ENCODE peak calls at places on chromosomes 4 and X, in eight cellular contexts. P is left ventricle myocardium inferior, C is heart right ventricle, N is osteocyte, V is right cardiac atrium, Q is T-helper 1 cell, T is immature natural killer cell, O is astrocyte of the cerebellum. H is an unnamed sample.

GRCh38 chrX:2397648-2398340 is 103.0 kb downstream of the DHRSX start:
- DNase-seq in O (no peak), V (no peak), Q (no peak), P (no peak), C (no peak), T (no peak), N (no peak), H (no peak)

GRCh38 chrX:41558531-41558930 is 111.4 kb downstream of the NYX start:
- DNase-seq in O (no peak), C (no peak), N (no peak), P (no peak), T (peak), V (no peak), Q (no peak), H (no peak)

GRCh38 chrX:140866446-140866845 is 135.9 kb upstream of the SPANXB1 start:
- DNase-seq in C (no peak), O (no peak), Q (no peak), P (no peak), N (no peak), V (no peak), T (no peak), H (no peak)

GRCh38 chrX:2781226-2781571 is 29.4 kb downstream of the XG start:
- DNase-seq in T (no peak), P (no peak), Q (no peak), O (no peak), C (no peak), N (no peak), V (no peak), H (no peak)

GRCh38 chr4:38132843-38133662 is 172.9 kb downstream of the PTTG2 start:
- DNase-seq in Q (no peak), O (no peak), C (no peak), V (no peak), N (no peak), P (no peak), T (no peak), H (no peak)

GRCh38 chrX:46649421-46650260 is 76.1 kb downstream of the CHST7 start:
- DNase-seq in V (peak), T (no peak), C (peak), O (peak), N (no peak), P (peak), Q (no peak), H (peak)

GRCh38 chrX:14802943-14803710 is 69.7 kb downstream of the FANCB start:
- DNase-seq in T (no peak), O (no peak), P (no peak), N (no peak), Q (no peak), V (no peak), C (no peak), H (no peak)

GRCh38 chr4:3828546-3828945 is 62.4 kb downstream of the ADRA2C start:
- DNase-seq in O (no peak), P (no peak), T (no peak), C (no peak), N (no peak), Q (no peak), V (no peak), H (no peak)

GRCh38 chr4:185506422-185506821 is 28.9 kb downstream of the PDLIM3 start:
- DNase-seq in O (no peak), T (no peak), V (no peak), P (no peak), Q (no peak), C (no peak), N (no peak), H (no peak)

GRCh38 chr4:118363166-118363565 is 10.4 kb upstream of the PRSS12 start:
- DNase-seq in T (no peak), N (no peak), O (no peak), V (no peak), C (no peak), Q (no peak), P (no peak), H (no peak)

GRCh38 chr4:138948918-138949317 is 66.7 kb upstream of the NOCT start:
- DNase-seq in C (no peak), T (no peak), N (no peak), P (no peak), V (no peak), O (no peak), Q (no peak), H (no peak)

GRCh38 chr4:158996669-158997074 is 106.2 kb upstream of the RAPGEF2 start:
- DNase-seq in C (peak), N (no peak), P (no peak), Q (no peak), T (no peak), O (peak), V (no peak), H (peak)

GRCh38 chr4:146643812-146644401 is 5.2 kb downstream of the POU4F2 start:
- DNase-seq in P (no peak), V (no peak), C (no peak), N (no peak), T (no peak), Q (no peak), O (peak), H (no peak)

H was measured in adrenal gland.